ENCODE peak calls at places on chromosomes 11 and 22, in eight cellular contexts. N, I, V, C, B, F, W and G are unnamed samples.
A peak's percentile ranks its signal among the peaks of the same experiment; 100 is the strongest.

GRCh38 chr11:118398797-118399564 is 2.4 kb upstream of the ATP5MG start:
- DNase-seq in N (no peak), I (no peak), V (no peak), C (no peak), B (peak; percentile 9), F (peak; percentile 34), W (no peak), G (no peak)

GRCh38 chr22:45155050-45155840 is 8.5 kb upstream of the NUP50 start:
- DNase-seq in N (no peak), I (no peak), V (no peak), C (no peak), B (no peak), F (no peak), W (no peak), G (no peak)

GRCh38 chr22:39293766-39294368 is 25.6 kb downstream of the RPL3 start:
- DNase-seq in N (no peak), I (no peak), V (no peak), C (no peak), B (no peak), F (no peak), W (no peak), G (no peak)

GRCh38 chr22:44363214-44363979 is 50.6 kb upstream of the SHISAL1 start:
- DNase-seq in N (no peak), I (peak; percentile 98), V (no peak), C (peak; percentile 43), B (no peak), F (peak; percentile 81), W (peak; percentile 81), G (peak; percentile 78)

GRCh38 chr22:19629331-19629719 is 85.0 kb upstream of the SEPTIN5 start:
- DNase-seq in N (no peak), I (no peak), V (peak; percentile 39), C (peak; percentile 40), B (no peak), F (no peak), W (no peak), G (no peak)

GRCh38 chr11:10076458-10077141 is 217.4 kb downstream of the SBF2 start:
- DNase-seq in N (no peak), I (peak; percentile 31), V (peak; percentile 68), C (peak; percentile 88), B (peak; percentile 15), F (peak; percentile 22), W (no peak), G (no peak)

GRCh38 chr11:16193897-16194381 is 162.4 kb downstream of the SOX6 start:
- DNase-seq in N (no peak), I (no peak), V (no peak), C (no peak), B (no peak), F (no peak), W (no peak), G (no peak)

GRCh38 chr22:29704528-29705285 is 15.1 kb upstream of the CABP7 start:
- DNase-seq in N (no peak), I (peak; percentile 28), V (no peak), C (no peak), B (no peak), F (no peak), W (no peak), G (no peak)

GRCh38 chr11:74749127-74749964 is 697 bp downstream of the RNF169 start:
- DNase-seq in N (no peak), I (peak; percentile 55), V (peak; percentile 79), C (peak; percentile 83), B (peak; percentile 57), F (peak; percentile 61), W (peak; percentile 79), G (no peak)

GRCh38 chr11:3224730-3225098 is 6.1 kb upstream of the MRGPRG start:
- DNase-seq in N (no peak), I (no peak), V (no peak), C (peak; percentile 48), B (no peak), F (no peak), W (no peak), G (no peak)

GRCh38 chr11:116217441-116217840 is 555.3 kb downstream of the BUD13 start:
- DNase-seq in N (no peak), I (no peak), V (no peak), C (no peak), B (no peak), F (no peak), W (no peak), G (no peak)

GRCh38 chr11:68127791-68128681 is 6.8 kb upstream of the CHKA start:
- DNase-seq in N (no peak), I (peak; percentile 69), V (no peak), C (peak; percentile 99), B (no peak), F (no peak), W (peak; percentile 83), G (no peak)

GRCh38 chr11:58576792-58577440 is 1.3 kb upstream of the LPXN start:
- DNase-seq in N (peak; percentile 16), I (peak; percentile 51), V (no peak), C (no peak), B (no peak), F (peak; percentile 29), W (no peak), G (peak; percentile 46)

GRCh38 chr22:17172172-17172833 is 13.2 kb upstream of the HDHD5 start:
- DNase-seq in N (no peak), I (no peak), V (no peak), C (peak; percentile 83), B (no peak), F (no peak), W (peak; percentile 48), G (peak; percentile 21)

GRCh38 chr22:22746963-22747933 is 102.8 kb downstream of the GGTLC2 start:
- DNase-seq in N (no peak), I (no peak), V (no peak), C (no peak), B (peak; percentile 56), F (no peak), W (no peak), G (no peak)

GRCh38 chr22:26471522-26471921 is 12.1 kb downstream of the HPS4 start:
- DNase-seq in N (peak; percentile 50), I (peak; percentile 80), V (no peak), C (no peak), B (no peak), F (peak; percentile 35), W (no peak), G (peak; percentile 98)

GRCh38 chr11:9825315-9825714 is 161.4 kb downstream of the SWAP70 start:
- DNase-seq in N (no peak), I (peak; percentile 25), V (no peak), C (no peak), B (no peak), F (no peak), W (no peak), G (peak; percentile 57)

GRCh38 chr11:119501777-119502405 is 78.9 kb upstream of the THY1 start:
- DNase-seq in N (no peak), I (no peak), V (no peak), C (peak; percentile 70), B (no peak), F (no peak), W (no peak), G (no peak)

GRCh38 chr11:122789916-122790315 is 48.4 kb upstream of the CRTAM start:
- DNase-seq in N (no peak), I (no peak), V (no peak), C (no peak), B (no peak), F (no peak), W (no peak), G (no peak)

GRCh38 chr11:68020575-68020974 is 9.9 kb upstream of the NDUFS8 start:
- DNase-seq in N (peak; percentile 33), I (peak; percentile 51), V (no peak), C (peak; percentile 86), B (no peak), F (peak; percentile 72), W (peak; percentile 74), G (no peak)

GRCh38 chr11:62546244-62546936 is at the start of gene AHNAK:
- DNase-seq in N (no peak), I (peak; percentile 76), V (peak; percentile 85), C (peak; percentile 90), B (no peak), F (peak; percentile 69), W (peak; percentile 90), G (no peak)

GRCh38 chr11:36177837-36178236 is 111.4 kb downstream of the COMMD9 start:
- DNase-seq in N (no peak), I (no peak), V (no peak), C (no peak), B (no peak), F (no peak), W (no peak), G (no peak)

GRCh38 chr11:15711311-15711710 is 596.6 kb downstream of the INSC start:
- DNase-seq in N (no peak), I (no peak), V (no peak), C (peak; percentile 88), B (no peak), F (no peak), W (no peak), G (no peak)

GRCh38 chr11:119436715-119437114 is 13.7 kb upstream of the THY1 start:
- DNase-seq in N (no peak), I (no peak), V (no peak), C (no peak), B (no peak), F (no peak), W (no peak), G (no peak)

GRCh38 chr11:130781906-130782305 is 134.4 kb downstream of the SNX19 start:
- DNase-seq in N (no peak), I (peak; percentile 89), V (no peak), C (no peak), B (no peak), F (peak; percentile 28), W (no peak), G (peak; percentile 63)

GRCh38 chr22:49366437-49366836 is 461.2 kb downstream of the BRD1 start:
- DNase-seq in N (no peak), I (no peak), V (peak; percentile 17), C (no peak), B (no peak), F (no peak), W (no peak), G (no peak)

GRCh38 chr11:45877221-45877620 is 8.2 kb upstream of the MAPK8IP1 start:
- DNase-seq in N (no peak), I (no peak), V (no peak), C (no peak), B (no peak), F (no peak), W (no peak), G (no peak)

GRCh38 chr11:60739114-60739513 is 14.6 kb downstream of the MS4A18 start:
- DNase-seq in N (no peak), I (no peak), V (no peak), C (peak; percentile 82), B (no peak), F (no peak), W (no peak), G (no peak)

GRCh38 chr11:69298778-69299461 is 5.0 kb downstream of the MYEOV start:
- DNase-seq in N (no peak), I (peak; percentile 55), V (no peak), C (no peak), B (no peak), F (peak; percentile 63), W (no peak), G (no peak)

GRCh38 chr22:48366591-48366990 is 1461.1 kb downstream of the BRD1 start:
- DNase-seq in N (no peak), I (no peak), V (no peak), C (no peak), B (no peak), F (no peak), W (no peak), G (no peak)

GRCh38 chr22:32338757-32339156 is 18.9 kb upstream of the RFPL3 start:
- DNase-seq in N (no peak), I (no peak), V (no peak), C (no peak), B (no peak), F (no peak), W (no peak), G (no peak)

GRCh38 chr22:50498322-50498861 is 9.1 kb downstream of the LMF2 start:
- DNase-seq in N (no peak), I (peak; percentile 69), V (peak; percentile 80), C (peak; percentile 93), B (no peak), F (peak; percentile 26), W (peak; percentile 69), G (peak; percentile 55)